ENCODE peak calls at places on chromosomes 7 and 10, in four cellular contexts. One of them, this sample, is unnamed.

GRCh38 chr7:76220185-76221057 is 18.7 kb downstream of the SRRM3 start:
- DNase-seq in H1: peak
- DNase-seq in K562: peak
- DNase-seq in IMR-90: peak
- DNase-seq in this sample: no peak

GRCh38 chr10:77188000-77188395 is 449.6 kb downstream of the KCNMA1 start:
- DNase-seq in IMR-90: no peak
- DNase-seq in K562: no peak
- DNase-seq in H1: no peak
- DNase-seq in this sample: no peak

GRCh38 chr10:103835121-103836045 is 20.0 kb downstream of the SH3PXD2A start:
- DNase-seq in H1: no peak
- DNase-seq in K562: no peak
- DNase-seq in IMR-90: peak
- DNase-seq in this sample: no peak

GRCh38 chr7:44258423-44258760 is 57.6 kb downstream of the YKT6 start:
- DNase-seq in IMR-90: no peak
- DNase-seq in K562: no peak
- DNase-seq in H1: no peak
- DNase-seq in this sample: no peak

GRCh38 chr10:102230861-102231356 is 4.8 kb downstream of the ELOVL3 start:
- DNase-seq in H1: peak
- DNase-seq in K562: peak
- DNase-seq in IMR-90: no peak
- DNase-seq in this sample: no peak

GRCh38 chr10:133324198-133324792 is 12.4 kb downstream of the CALY start:
- DNase-seq in H1: peak
- DNase-seq in K562: peak
- DNase-seq in IMR-90: peak
- DNase-seq in this sample: no peak

GRCh38 chr7:121748546-121748945 is 124.4 kb upstream of the PTPRZ1 start:
- DNase-seq in K562: no peak
- DNase-seq in H1: no peak
- DNase-seq in IMR-90: no peak
- DNase-seq in this sample: no peak

GRCh38 chr7:44632196-44632595 is 25.8 kb downstream of the OGDH start:
- DNase-seq in H1: no peak
- DNase-seq in IMR-90: no peak
- DNase-seq in K562: no peak
- DNase-seq in this sample: no peak

GRCh38 chr10:13087986-13088618 is 11.9 kb upstream of the OPTN start:
- DNase-seq in K562: no peak
- DNase-seq in H1: no peak
- DNase-seq in IMR-90: peak
- DNase-seq in this sample: no peak

GRCh38 chr7:99707096-99707495 is 27.3 kb upstream of the CYP3A5 start:
- DNase-seq in IMR-90: peak
- DNase-seq in K562: no peak
- DNase-seq in H1: no peak
- DNase-seq in this sample: no peak

GRCh38 chr10:22259280-22259679 is 41.5 kb upstream of the EBLN1 start:
- DNase-seq in H1: no peak
- DNase-seq in IMR-90: no peak
- DNase-seq in K562: peak
- DNase-seq in this sample: no peak

GRCh38 chr7:22052650-22053336 is 107.1 kb upstream of the CDCA7L start:
- DNase-seq in IMR-90: no peak
- DNase-seq in H1: no peak
- DNase-seq in K562: no peak
- DNase-seq in this sample: no peak

GRCh38 chr10:6053816-6054581 is 8.2 kb downstream of the IL2RA start:
- DNase-seq in H1: peak
- DNase-seq in IMR-90: no peak
- DNase-seq in K562: peak
- DNase-seq in this sample: no peak

GRCh38 chr10:117653170-117653515 is 110.6 kb downstream of the EMX2 start:
- DNase-seq in K562: no peak
- DNase-seq in IMR-90: peak
- DNase-seq in H1: no peak
- DNase-seq in this sample: peak

GRCh38 chr10:93333278-93333978 is 148.7 kb downstream of the MYOF start:
- DNase-seq in IMR-90: no peak
- DNase-seq in K562: no peak
- DNase-seq in H1: no peak
- DNase-seq in this sample: no peak

GRCh38 chr10:95661818-95662217 is 5.3 kb upstream of the ALDH18A1 start:
- DNase-seq in K562: no peak
- DNase-seq in IMR-90: no peak
- DNase-seq in H1: no peak
- DNase-seq in this sample: no peak

GRCh38 chr7:2711895-2712675 is 24.1 kb downstream of the AMZ1 start:
- DNase-seq in K562: no peak
- DNase-seq in IMR-90: no peak
- DNase-seq in H1: no peak
- DNase-seq in this sample: no peak

GRCh38 chr7:158941821-158942605 is 85.7 kb downstream of the DYNC2I1 start:
- DNase-seq in K562: no peak
- DNase-seq in H1: no peak
- DNase-seq in IMR-90: no peak
- DNase-seq in this sample: no peak

GRCh38 chr10:50874723-50875122 is 10.7 kb downstream of the A1CF start:
- DNase-seq in H1: no peak
- DNase-seq in IMR-90: no peak
- DNase-seq in K562: no peak
- DNase-seq in this sample: no peak

GRCh38 chr10:43594944-43595589 is 11.2 kb upstream of the ZNF485 start:
- DNase-seq in K562: peak
- DNase-seq in H1: no peak
- DNase-seq in IMR-90: peak
- DNase-seq in this sample: peak

GRCh38 chr10:113961261-113961938 is 82.3 kb upstream of the ADRB1 start:
- DNase-seq in IMR-90: no peak
- DNase-seq in K562: no peak
- DNase-seq in H1: no peak
- DNase-seq in this sample: peak

GRCh38 chr7:157979631-157980340 is 607.8 kb downstream of the PTPRN2 start:
- DNase-seq in H1: no peak
- DNase-seq in IMR-90: no peak
- DNase-seq in K562: no peak
- DNase-seq in this sample: no peak

GRCh38 chr7:127986581-127987461 is 44.4 kb downstream of the LRRC4 start:
- DNase-seq in K562: peak
- DNase-seq in IMR-90: peak
- DNase-seq in H1: no peak
- DNase-seq in this sample: no peak

GRCh38 chr7:139232893-139233292 is 1.9 kb downstream of the UBN2 start:
- DNase-seq in H1: no peak
- DNase-seq in IMR-90: peak
- DNase-seq in K562: no peak
- DNase-seq in this sample: no peak

GRCh38 chr7:138449580-138449979 is 10.5 kb upstream of the TRIM24 start:
- DNase-seq in K562: peak
- DNase-seq in H1: peak
- DNase-seq in IMR-90: no peak
- DNase-seq in this sample: no peak

GRCh38 chr7:129438839-129439640 is 4.8 kb downstream of the STRIP2 start:
- DNase-seq in IMR-90: peak
- DNase-seq in K562: peak
- DNase-seq in H1: no peak
- DNase-seq in this sample: no peak
- TF ChIP-seq CHD1 in IMR-90: no peak
- TF ChIP-seq CHD1 in K562: peak
- TF ChIP-seq CHD1 in H1: no peak
- TF ChIP-seq CHD1 in this sample: no peak

DNA sequence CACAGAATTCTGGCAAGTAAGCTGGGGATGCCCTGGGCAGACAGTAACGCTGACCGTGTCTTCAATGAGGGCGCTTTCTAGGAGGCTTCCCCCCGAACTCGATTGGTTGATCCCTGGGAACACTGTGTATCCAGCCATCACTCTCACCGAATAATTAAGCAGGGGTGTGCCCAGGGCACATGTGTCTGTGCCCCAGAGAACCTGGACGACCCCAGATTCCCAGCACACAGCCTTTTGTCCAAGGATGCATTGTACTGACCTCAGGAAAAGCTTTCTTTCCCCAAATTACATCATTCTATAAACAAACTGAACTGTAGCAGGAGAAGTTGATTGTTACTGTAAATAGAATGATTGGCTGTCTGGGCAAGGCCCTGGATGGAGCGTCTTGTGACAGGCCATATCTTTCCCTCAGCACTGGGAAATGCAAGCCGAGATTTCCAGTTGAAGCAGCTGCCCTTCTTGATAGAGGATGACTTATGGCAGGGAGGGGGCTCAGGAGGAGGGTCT is 6.6 kb upstream of the DEPP1 start:
- DNase-seq in K562: no peak
- DNase-seq in H1: no peak
- DNase-seq in IMR-90: peak
- DNase-seq in this sample: no peak
- TF ChIP-seq CHD1 in K562: no peak
- TF ChIP-seq CHD1 in H1: no peak
- TF ChIP-seq CHD1 in IMR-90: no peak
- TF ChIP-seq CHD1 in this sample: no peak

GRCh38 chr10:30527623-30528426 is 93.8 kb downstream of the MAP3K8 start:
- DNase-seq in IMR-90: no peak
- DNase-seq in K562: peak
- DNase-seq in H1: no peak
- DNase-seq in this sample: no peak

GRCh38 chr10:30529373-30529998 is 95.5 kb downstream of the MAP3K8 start:
- DNase-seq in H1: no peak
- DNase-seq in IMR-90: no peak
- DNase-seq in K562: no peak
- DNase-seq in this sample: peak

GRCh38 chr10:30531751-30532530 is 97.6 kb downstream of the LYZL2 start:
- DNase-seq in IMR-90: no peak
- DNase-seq in K562: no peak
- DNase-seq in H1: no peak
- DNase-seq in this sample: no peak

GRCh38 chr10:30528427-30528782 is 94.4 kb downstream of the MAP3K8 start:
- DNase-seq in K562: no peak
- DNase-seq in IMR-90: no peak
- DNase-seq in H1: no peak
- DNase-seq in this sample: no peak
- TF ChIP-seq CHD1 in K562: no peak
- TF ChIP-seq CHD1 in IMR-90: no peak
- TF ChIP-seq CHD1 in H1: no peak
- TF ChIP-seq CHD1 in this sample: no peak

GRCh38 chr7:5572439-5572838 is 148.8 kb upstream of the TNRC18 start:
- DNase-seq in H1: no peak
- DNase-seq in IMR-90: no peak
- DNase-seq in K562: no peak
- DNase-seq in this sample: no peak

GRCh38 chr7:5578441-5579024 is 154.9 kb upstream of the TNRC18 start:
- DNase-seq in IMR-90: no peak
- DNase-seq in K562: no peak
- DNase-seq in H1: no peak
- DNase-seq in this sample: no peak

DNA sequence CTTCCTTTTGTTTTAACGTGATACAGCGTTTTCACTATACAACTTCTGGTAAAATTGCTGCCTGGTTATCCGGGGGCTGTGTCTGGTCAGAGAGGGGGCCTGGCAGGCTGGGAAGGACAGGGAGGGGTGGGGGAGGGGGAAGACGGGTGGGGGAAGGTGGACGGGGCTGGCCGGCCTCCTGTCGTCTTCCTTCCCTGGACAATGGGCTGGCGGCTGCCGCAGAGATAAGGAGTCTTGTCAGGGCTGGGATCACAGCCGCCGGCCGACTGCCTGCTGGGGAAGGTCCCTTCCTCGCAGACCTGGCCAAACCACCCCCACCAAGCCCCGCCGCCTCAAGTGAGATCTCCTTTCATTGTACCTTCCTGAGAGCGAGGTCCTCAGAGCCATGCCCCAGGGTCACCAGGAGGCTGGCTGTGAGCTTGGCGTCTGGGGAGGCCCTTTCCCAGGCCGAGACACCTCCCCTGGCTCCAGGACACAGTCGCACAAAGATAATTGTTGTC is 151.2 kb upstream of the TNRC18 start:
- DNase-seq in K562: peak
- DNase-seq in H1: peak
- DNase-seq in IMR-90: no peak
- DNase-seq in this sample: no peak
- TF ChIP-seq CHD1 in K562: no peak
- TF ChIP-seq CHD1 in H1: no peak
- TF ChIP-seq CHD1 in IMR-90: no peak
- TF ChIP-seq CHD1 in this sample: no peak

GRCh38 chr10:1159131-1160061 is 103.2 kb downstream of the WDR37 start:
- DNase-seq in K562: peak
- DNase-seq in H1: peak
- DNase-seq in IMR-90: peak
- DNase-seq in this sample: no peak
- TF ChIP-seq CHD1 in K562: no peak
- TF ChIP-seq CHD1 in H1: no peak
- TF ChIP-seq CHD1 in IMR-90: no peak
- TF ChIP-seq CHD1 in this sample: no peak

GRCh38 chr10:5043716-5044115 is 40.1 kb upstream of the AKR1C2 start:
- DNase-seq in K562: no peak
- DNase-seq in IMR-90: no peak
- DNase-seq in H1: no peak
- DNase-seq in this sample: no peak
- TF ChIP-seq CHD1 in K562: no peak
- TF ChIP-seq CHD1 in IMR-90: no peak
- TF ChIP-seq CHD1 in H1: no peak
- TF ChIP-seq CHD1 in this sample: no peak

GRCh38 chr10:3740157-3740871 is 44.7 kb downstream of the KLF6 start:
- DNase-seq in IMR-90: peak
- DNase-seq in H1: no peak
- DNase-seq in K562: peak
- DNase-seq in this sample: no peak
- TF ChIP-seq CHD1 in IMR-90: no peak
- TF ChIP-seq CHD1 in H1: no peak
- TF ChIP-seq CHD1 in K562: no peak
- TF ChIP-seq CHD1 in this sample: no peak

GRCh38 chr7:114986805-114987204 is 64.9 kb downstream of the MDFIC start:
- DNase-seq in IMR-90: peak
- DNase-seq in H1: no peak
- DNase-seq in K562: no peak
- DNase-seq in this sample: no peak

GRCh38 chr7:114986181-114986800 is 64.4 kb downstream of the MDFIC start:
- DNase-seq in IMR-90: no peak
- DNase-seq in H1: no peak
- DNase-seq in K562: no peak
- DNase-seq in this sample: no peak

GRCh38 chr7:114988755-114989154 is 66.9 kb downstream of the MDFIC start:
- DNase-seq in K562: no peak
- DNase-seq in IMR-90: peak
- DNase-seq in H1: no peak
- DNase-seq in this sample: no peak

GRCh38 chr7:114989531-114989930 is 67.6 kb downstream of the MDFIC start:
- DNase-seq in K562: no peak
- DNase-seq in IMR-90: no peak
- DNase-seq in H1: no peak
- DNase-seq in this sample: no peak

GRCh38 chr7:114988035-114988434 is 66.1 kb downstream of the MDFIC start:
- DNase-seq in K562: no peak
- DNase-seq in H1: no peak
- DNase-seq in IMR-90: no peak
- DNase-seq in this sample: no peak
- TF ChIP-seq CHD1 in K562: no peak
- TF ChIP-seq CHD1 in H1: no peak
- TF ChIP-seq CHD1 in IMR-90: no peak
- TF ChIP-seq CHD1 in this sample: no peak

GRCh38 chr7:77525231-77525630 is 11.9 kb upstream of the PTPN12 start:
- DNase-seq in IMR-90: peak
- DNase-seq in H1: no peak
- DNase-seq in K562: no peak
- DNase-seq in this sample: no peak
- TF ChIP-seq CHD1 in IMR-90: no peak
- TF ChIP-seq CHD1 in H1: no peak
- TF ChIP-seq CHD1 in K562: no peak
- TF ChIP-seq CHD1 in this sample: no peak

This sample was measured in GM12878.